ENCODE peak calls at places on chromosomes 11 and 22, in ten cellular contexts. O, C, J, G, T, H, B, N, M and Z are unnamed samples.

GRCh38 chr11:127330044-127330443 is 329.5 kb upstream of the KIRREL3 start:
- DNase-seq in O (no peak), C (no peak), J (no peak), G (no peak), T (no peak), H (no peak), B (no peak), N (no peak), M (no peak), Z (no peak)

GRCh38 chr22:22368516-22368915 is 123.9 kb downstream of the VPREB1 start:
- DNase-seq in O (no peak), C (no peak), J (no peak), G (no peak), T (no peak), H (no peak), B (peak), N (no peak), M (no peak), Z (no peak)

GRCh38 chr11:35245786-35246185 is 106.8 kb downstream of the CD44 start:
- DNase-seq in O (no peak), C (no peak), J (no peak), G (no peak), T (no peak), H (no peak), B (no peak), N (no peak), M (no peak), Z (no peak)

GRCh38 chr11:57406337-57406904 is 16.0 kb upstream of the PRG2 start:
- DNase-seq in O (no peak), C (no peak), J (peak), G (no peak), T (no peak), H (no peak), B (no peak), N (no peak), M (no peak), Z (no peak)

GRCh38 chr22:41030891-41031290 is 61.5 kb upstream of the EP300 start:
- DNase-seq in O (no peak), C (peak), J (peak), G (no peak), T (no peak), H (no peak), B (no peak), N (no peak), M (no peak), Z (no peak)

GRCh38 chr11:86460461-86461404 is 86.0 kb downstream of the CCDC81 start:
- DNase-seq in O (no peak), C (peak), J (peak), G (no peak), T (no peak), H (no peak), B (no peak), N (no peak), M (no peak), Z (no peak)

GRCh38 chr11:70826541-70826943 is 425.8 kb downstream of the SHANK2 start:
- DNase-seq in O (no peak), C (peak), J (no peak), G (peak), T (no peak), H (no peak), B (peak), N (no peak), M (no peak), Z (peak)

GRCh38 chr11:130190371-130190881 is 30.8 kb downstream of the ST14 start:
- DNase-seq in O (no peak), C (no peak), J (no peak), G (no peak), T (no peak), H (no peak), B (no peak), N (no peak), M (no peak), Z (no peak)

GRCh38 chr11:13249177-13249576 is 28.4 kb upstream of the BMAL1 start:
- DNase-seq in O (no peak), C (no peak), J (no peak), G (no peak), T (no peak), H (no peak), B (no peak), N (no peak), M (no peak), Z (no peak)

GRCh38 chr11:9210922-9211320 is 54.2 kb downstream of the DENND5A start:
- DNase-seq in O (no peak), C (peak), J (peak), G (no peak), T (no peak), H (no peak), B (no peak), N (peak), M (no peak), Z (peak)

GRCh38 chr11:117717485-117718314 is 79.3 kb downstream of the DSCAML1 start:
- DNase-seq in O (no peak), C (no peak), J (no peak), G (no peak), T (peak), H (peak), B (peak), N (no peak), M (no peak), Z (peak)

GRCh38 chr22:37804502-37804885 is 3.2 kb upstream of the GCAT start:
- DNase-seq in O (no peak), C (no peak), J (no peak), G (no peak), T (no peak), H (no peak), B (no peak), N (no peak), M (no peak), Z (no peak)

GRCh38 chr11:121426476-121427454 is 25.3 kb upstream of the SORL1 start:
- DNase-seq in O (no peak), C (no peak), J (no peak), G (no peak), T (no peak), H (peak), B (no peak), N (no peak), M (no peak), Z (no peak)

GRCh38 chr11:2888266-2888968 is 2.8 kb upstream of the CDKN1C start:
- DNase-seq in O (peak), C (peak), J (peak), G (peak), T (peak), H (peak), B (peak), N (peak), M (no peak), Z (peak)

GRCh38 chr22:36068776-36069344 is 40.2 kb upstream of the RBFOX2 start:
- DNase-seq in O (no peak), C (no peak), J (no peak), G (peak), T (no peak), H (no peak), B (no peak), N (no peak), M (no peak), Z (no peak)

GRCh38 chr11:85779956-85780640 is 30.8 kb downstream of the SYTL2 start:
- DNase-seq in O (no peak), C (peak), J (no peak), G (no peak), T (peak), H (no peak), B (no peak), N (no peak), M (no peak), Z (no peak)

GRCh38 chr11:65390099-65390941 is 3.9 kb downstream of the FRMD8 start:
- DNase-seq in O (no peak), C (peak), J (peak), G (no peak), T (no peak), H (no peak), B (no peak), N (no peak), M (no peak), Z (no peak)

GRCh38 chr11:92253945-92254344 is 29.3 kb downstream of the FAT3 start:
- DNase-seq in O (no peak), C (peak), J (peak), G (no peak), T (no peak), H (no peak), B (no peak), N (no peak), M (no peak), Z (no peak)

GRCh38 chr11:127616171-127616570 is 615.6 kb upstream of the KIRREL3 start:
- DNase-seq in O (no peak), C (no peak), J (no peak), G (no peak), T (no peak), H (no peak), B (no peak), N (no peak), M (no peak), Z (no peak)

GRCh38 chr11:64649304-64649703 is 58.3 kb downstream of the SLC22A12 start:
- DNase-seq in O (no peak), C (peak), J (no peak), G (peak), T (peak), H (no peak), B (no peak), N (no peak), M (no peak), Z (peak)

GRCh38 chr11:72241290-72241781 is 2.6 kb downstream of the PHOX2A start:
- DNase-seq in O (no peak), C (no peak), J (no peak), G (no peak), T (no peak), H (no peak), B (no peak), N (no peak), M (no peak), Z (no peak)

GRCh38 chr11:107998761-107999160 is 9.9 kb upstream of the CUL5 start:
- DNase-seq in O (no peak), C (peak), J (no peak), G (no peak), T (no peak), H (no peak), B (no peak), N (no peak), M (no peak), Z (no peak)

GRCh38 chr11:75182652-75183051 is 31.7 kb downstream of the SLCO2B1 start:
- DNase-seq in O (no peak), C (no peak), J (no peak), G (no peak), T (no peak), H (no peak), B (no peak), N (no peak), M (no peak), Z (no peak)

GRCh38 chr11:77993902-77994301 is 566 bp downstream of the INTS4 start:
- DNase-seq in O (no peak), C (no peak), J (no peak), G (no peak), T (no peak), H (no peak), B (no peak), N (no peak), M (no peak), Z (no peak)

GRCh38 chr11:44047931-44048431 is at the start of gene ACCSL:
- DNase-seq in O (no peak), C (no peak), J (no peak), G (no peak), T (no peak), H (no peak), B (peak), N (no peak), M (no peak), Z (no peak)

GRCh38 chr11:33135216-33135615 is 26.1 kb downstream of the CSTF3 start:
- DNase-seq in O (no peak), C (peak), J (peak), G (no peak), T (no peak), H (no peak), B (no peak), N (no peak), M (no peak), Z (no peak)

GRCh38 chr11:17368551-17368950 is 17.0 kb downstream of the NCR3LG1 start:
- DNase-seq in O (no peak), C (no peak), J (no peak), G (no peak), T (no peak), H (no peak), B (peak), N (no peak), M (no peak), Z (no peak)

GRCh38 chr22:41009222-41009948 is 58.2 kb downstream of the RBX1 start:
- DNase-seq in O (no peak), C (peak), J (peak), G (no peak), T (no peak), H (no peak), B (no peak), N (no peak), M (no peak), Z (no peak)

GRCh38 chr11:115421338-115422012 is 82.7 kb downstream of the CADM1 start:
- DNase-seq in O (no peak), C (no peak), J (no peak), G (no peak), T (no peak), H (no peak), B (no peak), N (no peak), M (no peak), Z (no peak)

GRCh38 chr22:42208362-42208761 is 62.1 kb downstream of the TCF20 start:
- DNase-seq in O (no peak), C (no peak), J (no peak), G (no peak), T (no peak), H (no peak), B (no peak), N (no peak), M (no peak), Z (no peak)

GRCh38 chr11:69055212-69055586 is 6.5 kb downstream of the TPCN2 start:
- DNase-seq in O (no peak), C (no peak), J (no peak), G (no peak), T (no peak), H (peak), B (no peak), N (no peak), M (no peak), Z (no peak)

GRCh38 chr22:23787910-23788309 is 1.1 kb downstream of the SMARCB1 start:
- DNase-seq in O (no peak), C (no peak), J (no peak), G (no peak), T (no peak), H (no peak), B (no peak), N (no peak), M (no peak), Z (no peak)

GRCh38 chr22:43440556-43440955 is 28.7 kb downstream of the MPPED1 start:
- DNase-seq in O (no peak), C (no peak), J (no peak), G (no peak), T (no peak), H (no peak), B (no peak), N (no peak), M (no peak), Z (no peak)

GRCh38 chr22:35882226-35883027 is 146.2 kb downstream of the RBFOX2 start:
- DNase-seq in O (no peak), C (peak), J (peak), G (no peak), T (no peak), H (no peak), B (no peak), N (peak), M (no peak), Z (no peak)

GRCh38 chr11:20158597-20159257 is 1.5 kb downstream of the DBX1 start:
- DNase-seq in O (no peak), C (peak), J (peak), G (no peak), T (peak), H (peak), B (no peak), N (no peak), M (no peak), Z (peak)

GRCh38 chr11:110076388-110076965 is 16.7 kb upstream of the ZC3H12C start:
- DNase-seq in O (no peak), C (no peak), J (no peak), G (no peak), T (no peak), H (no peak), B (no peak), N (no peak), M (no peak), Z (peak)

GRCh38 chr22:47019012-47019790 is 256.8 kb downstream of the TBC1D22A start:
- DNase-seq in O (no peak), C (peak), J (no peak), G (no peak), T (no peak), H (peak), B (no peak), N (no peak), M (no peak), Z (no peak)

GRCh38 chr11:105274631-105275030 is 135.1 kb upstream of the CARD18 start:
- DNase-seq in O (no peak), C (no peak), J (no peak), G (no peak), T (no peak), H (no peak), B (no peak), N (no peak), M (no peak), Z (no peak)

GRCh38 chr11:96827164-96827563 is 437.4 kb downstream of the JRKL start:
- DNase-seq in O (no peak), C (peak), J (peak), G (peak), T (peak), H (no peak), B (peak), N (no peak), M (no peak), Z (no peak)
- TF ChIP-seq CTCF in O (no peak), C (peak), J (no peak), G (peak), T (no peak), H (no peak), B (no peak), N (no peak), M (no peak), Z (peak)

GRCh38 chr22:28185130-28185529 is 266.1 kb upstream of the PITPNB start:
- DNase-seq in O (no peak), C (no peak), J (no peak), G (no peak), T (no peak), H (no peak), B (no peak), N (no peak), M (no peak), Z (no peak)

GRCh38 chr22:28183078-28183870 is 264.2 kb upstream of the PITPNB start:
- DNase-seq in O (no peak), C (peak), J (no peak), G (no peak), T (no peak), H (peak), B (no peak), N (no peak), M (no peak), Z (no peak)

GRCh38 chr22:28179392-28179791 is 260.3 kb upstream of the PITPNB start:
- DNase-seq in O (no peak), C (no peak), J (no peak), G (no peak), T (no peak), H (no peak), B (no peak), N (no peak), M (no peak), Z (no peak)

GRCh38 chr22:28181332-28181731 is 262.3 kb upstream of the PITPNB start:
- DNase-seq in O (no peak), C (peak), J (peak), G (no peak), T (no peak), H (no peak), B (no peak), N (no peak), M (no peak), Z (no peak)

GRCh38 chr22:28180804-28181203 is 261.7 kb upstream of the PITPNB start:
- DNase-seq in O (no peak), C (no peak), J (peak), G (no peak), T (no peak), H (no peak), B (no peak), N (no peak), M (no peak), Z (no peak)
- H3K27ac ChIP-seq in O (no peak), C (no peak), J (no peak), G (no peak), T (no peak), H (no peak), B (no peak), N (no peak), M (no peak), Z (no peak)

DNA sequence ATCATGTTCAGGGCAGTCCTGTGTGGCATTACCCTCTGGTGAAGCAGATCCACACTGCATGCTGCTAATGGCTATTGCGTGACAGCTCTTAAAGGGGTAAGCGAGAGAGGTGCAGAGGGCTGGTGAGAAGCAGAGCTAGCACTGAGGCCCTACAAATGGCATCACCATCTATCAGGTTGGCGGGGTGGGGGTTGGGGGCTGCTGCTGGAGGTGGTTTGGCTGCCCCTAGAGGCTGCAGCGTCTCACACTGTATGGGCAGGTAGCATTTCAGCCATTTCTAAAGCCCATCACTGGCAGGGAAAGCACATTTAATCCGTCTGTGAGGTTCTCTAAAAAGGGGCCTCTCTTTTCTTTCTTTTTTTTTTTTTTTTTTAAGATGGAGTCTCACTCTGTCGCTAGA is 16.8 kb upstream of the TMA7B start:
- DNase-seq in O (no peak), C (no peak), J (no peak), G (peak), T (no peak), H (no peak), B (no peak), N (no peak), M (no peak), Z (no peak)
- TF ChIP-seq CTCF in O (no peak), C (no peak), J (no peak), G (peak), T (no peak), H (no peak), B (no peak), N (no peak), M (no peak), Z (no peak)

DNA sequence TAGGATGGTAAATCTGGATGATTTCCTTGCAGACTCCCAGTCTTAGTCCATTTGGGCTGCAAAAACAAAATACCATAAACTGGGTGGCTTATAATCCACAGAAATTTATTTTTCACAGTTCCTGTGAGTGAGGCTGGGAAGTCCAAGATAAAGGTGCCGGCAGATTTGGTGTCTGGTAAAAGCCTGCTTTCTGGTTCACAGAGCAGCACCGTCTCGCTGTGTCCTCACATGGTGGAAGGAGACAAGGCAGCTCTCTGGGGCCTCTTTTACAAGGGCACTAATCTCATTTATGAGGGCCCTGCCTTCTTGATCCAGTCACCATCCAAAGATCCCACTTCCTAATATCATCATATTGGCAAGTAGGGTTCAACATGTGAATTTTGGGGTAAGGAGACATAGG is 8.9 kb downstream of the USP47 start:
- DNase-seq in O (no peak), C (no peak), J (no peak), G (no peak), T (no peak), H (no peak), B (no peak), N (no peak), M (no peak), Z (no peak)
- H3K27ac ChIP-seq in O (no peak), C (no peak), J (no peak), G (no peak), T (no peak), H (no peak), B (no peak), N (no peak), M (no peak), Z (no peak)